ENCODE peak calls at places on chromosomes 5 and 9, in eight cellular contexts. U is activated T-helper 9 cell treated with anti-CD3 and anti-CD28 coated beads, Interleukin-2, amount 50 U/mL, for 16 hours; K is head of caudate nucleus; A is activated naive CD4-positive, alpha-beta T cell; J is GM13977; M is aorta; G is gastrocnemius medialis; D is upper lobe of right lung. W is an unnamed sample.

GRCh38 chr9:112844771-112845542 is 45.7 kb downstream of the SLC46A2 start:
- DNase-seq in K (peak; percentile 83), J (peak; percentile 80), D (peak; percentile 90), M (peak; percentile 84), U (peak; percentile 62), G (peak; percentile 29), A (peak; percentile 38), W (peak; percentile 48)

GRCh38 chr9:129347323-129348120 is 169.5 kb upstream of the IER5L start:
- DNase-seq in A (no peak), D (no peak), G (no peak), K (no peak), U (no peak), M (peak; percentile 77), J (no peak), W (no peak)

GRCh38 chr9:95105519-95106287 is 211.8 kb downstream of the FANCC start:
- DNase-seq in A (no peak), G (no peak), J (no peak), D (peak; percentile 35), M (no peak), U (no peak), K (no peak), W (no peak)

GRCh38 chr5:127260686-127261085 is 29.9 kb upstream of the MEGF10 start:
- DNase-seq in K (no peak), A (no peak), D (no peak), U (no peak), J (no peak), M (no peak), G (no peak), W (no peak)

GRCh38 chr5:159814810-159815585 is 101.3 kb upstream of the ADRA1B start:
- DNase-seq in U (no peak), D (no peak), K (no peak), G (no peak), A (no peak), M (no peak), J (no peak), W (no peak)

GRCh38 chr9:134066546-134066922 is 1.3 kb downstream of the BRD3 start:
- DNase-seq in M (no peak), K (no peak), D (peak; percentile 50), U (no peak), J (peak; percentile 53), G (no peak), A (no peak), W (no peak)

GRCh38 chr5:171837522-171837921 is 51.9 kb downstream of the SMIM23 start:
- DNase-seq in A (no peak), M (no peak), K (no peak), J (no peak), G (no peak), D (no peak), U (no peak), W (no peak)

GRCh38 chr5:10702040-10702629 is 58.9 kb downstream of the DAP start:
- DNase-seq in D (no peak), J (no peak), K (no peak), U (no peak), G (no peak), M (peak; percentile 66), A (no peak), W (peak; percentile 92)

GRCh38 chr5:103541567-103541966 is 21.0 kb downstream of the NUDT12 start:
- DNase-seq in A (no peak), K (no peak), M (no peak), G (no peak), U (no peak), D (no peak), J (no peak), W (no peak)

GRCh38 chr9:36268007-36268427 is 9.8 kb upstream of the GNE start:
- DNase-seq in J (no peak), G (no peak), A (no peak), M (no peak), D (no peak), K (no peak), U (no peak), W (peak; percentile 27)

GRCh38 chr5:142981886-142982820 is 212.0 kb downstream of the ARHGAP26 start:
- DNase-seq in M (peak; percentile 83), J (no peak), K (peak; percentile 64), D (peak; percentile 87), A (no peak), G (peak; percentile 34), U (no peak), W (peak; percentile 82)

GRCh38 chr5:168023190-168023589 is 268.3 kb upstream of the WWC1 start:
- DNase-seq in G (no peak), A (no peak), J (no peak), D (no peak), M (no peak), K (peak; percentile 64), U (no peak), W (no peak)

GRCh38 chr9:117545846-117546245 is 131.0 kb upstream of the ASTN2 start:
- DNase-seq in K (no peak), D (no peak), A (no peak), G (no peak), J (no peak), U (no peak), M (no peak), W (no peak)

GRCh38 chr5:76446776-76447175 is 43.7 kb downstream of the IQGAP2 start:
- DNase-seq in K (no peak), G (no peak), M (no peak), A (no peak), J (no peak), D (no peak), U (no peak), W (no peak)

GRCh38 chr5:176891331-176891958 is 7.7 kb downstream of the HK3 start:
- DNase-seq in J (peak; percentile 5), U (no peak), M (no peak), K (no peak), D (no peak), A (no peak), G (no peak), W (no peak)

W was measured in HFFc6.